ENCODE peak calls at places on chromosomes 16 and 17, in eight cellular contexts. E is GM23248, H is fibroblast of lung, X is Karpas-422, Q is astrocyte, T is HepG2, J is H9, W is neural progenitor cell. Z is an unnamed sample.

GRCh38 chr17:50944054-50944901 is 78.1 kb upstream of the TOB1 start:
- DNase-seq in Q (no peak), W (peak), J (peak), E (peak), H (peak), X (no peak), T (peak), Z (peak)

GRCh38 chr17:38616361-38616760 is 10.6 kb upstream of the SRCIN1 start:
- DNase-seq in W (peak), H (no peak), X (no peak), Q (no peak), J (no peak), T (no peak), E (no peak), Z (no peak)

GRCh38 chr17:45320349-45320930 is 3.6 kb upstream of the MAP3K14 start:
- DNase-seq in E (peak), T (no peak), W (no peak), X (no peak), J (no peak), H (peak), Q (peak), Z (no peak)

GRCh38 chr17:57090560-57091185 is 5.6 kb downstream of the AKAP1 start:
- DNase-seq in Q (no peak), X (no peak), E (peak), H (no peak), T (no peak), J (no peak), W (no peak), Z (no peak)

GRCh38 chr17:80980397-80981061 is 11.1 kb upstream of the CHMP6 start:
- DNase-seq in J (no peak), E (peak), T (no peak), X (no peak), W (no peak), Q (peak), H (peak), Z (no peak)

GRCh38 chr17:60926466-60927183 is 249.0 kb downstream of the BCAS3 start:
- DNase-seq in Q (no peak), J (no peak), W (no peak), X (no peak), E (no peak), T (no peak), H (peak), Z (no peak)

GRCh38 chr17:75064867-75065561 is 18.0 kb downstream of the KCTD2 start:
- DNase-seq in X (no peak), J (peak), W (peak), Q (no peak), E (no peak), T (no peak), H (no peak), Z (no peak)

GRCh38 chr17:74868251-74868907 is 4.4 kb downstream of the FDXR start:
- DNase-seq in W (no peak), X (no peak), T (no peak), J (no peak), Q (no peak), H (no peak), E (no peak), Z (no peak)

GRCh38 chr16:57187508-57187854 is 1.4 kb downstream of the RSPRY1 start:
- DNase-seq in H (no peak), Q (no peak), W (no peak), T (peak), J (no peak), X (peak), E (no peak), Z (no peak)

GRCh38 chr16:70018254-70018653 is 67.1 kb downstream of the CLEC18A start:
- DNase-seq in H (no peak), Q (peak), T (peak), E (peak), X (peak), J (peak), W (peak), Z (no peak)

GRCh38 chr16:5852151-5852550 is 754.6 kb upstream of the EEF2KMT start:
- DNase-seq in W (no peak), Q (no peak), X (no peak), H (no peak), T (no peak), J (no peak), E (no peak), Z (no peak)

GRCh38 chr17:72030067-72030899 is 90.5 kb upstream of the SOX9 start:
- DNase-seq in E (peak), J (peak), H (peak), Q (peak), W (peak), T (peak), X (peak), Z (peak)

GRCh38 chr17:7177954-7178477 is 1.2 kb downstream of the ASGR1 start:
- DNase-seq in E (peak), W (peak), Q (peak), J (peak), X (no peak), H (no peak), T (peak), Z (no peak)

GRCh38 chr17:36671144-36671543 is 69.8 kb downstream of the MRM1 start:
- DNase-seq in W (no peak), E (no peak), J (no peak), X (no peak), H (no peak), T (no peak), Q (no peak), Z (no peak)

GRCh38 chr17:67672592-67672991 is 45.1 kb upstream of the NOL11 start:
- DNase-seq in W (no peak), H (no peak), J (no peak), T (no peak), X (no peak), Q (no peak), E (no peak), Z (no peak)

GRCh38 chr17:41466988-41467387 is at the start of gene KRT32:
- DNase-seq in W (no peak), E (no peak), H (no peak), X (no peak), T (no peak), Q (no peak), J (no peak), Z (no peak)
- H3K27ac ChIP-seq in W (no peak), E (no peak), H (no peak), X (no peak), T (no peak), Q (no peak), J (no peak), Z (no peak)

DNA sequence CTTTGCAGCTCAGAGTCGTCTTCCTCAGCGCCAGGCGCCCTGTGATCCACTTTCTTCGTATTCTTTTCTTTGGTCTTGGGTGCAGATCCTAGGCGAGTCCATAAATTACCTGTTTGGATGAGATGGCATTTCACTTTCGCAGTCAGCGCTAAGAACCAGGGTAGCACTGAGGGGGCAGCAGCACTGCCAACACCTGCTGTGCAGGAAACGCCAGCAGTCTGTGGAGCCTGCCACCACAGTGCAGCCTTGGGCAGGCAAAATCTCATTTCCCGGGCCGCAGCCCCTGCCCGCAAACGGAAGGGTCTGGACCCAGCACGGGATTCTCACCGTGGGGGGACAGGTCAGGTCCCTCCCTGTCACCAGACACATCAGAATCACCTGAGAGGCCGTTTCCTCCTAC is 12.2 kb upstream of the ITGAE start:
- DNase-seq in J (no peak), Q (no peak), W (no peak), T (no peak), E (no peak), X (no peak), H (no peak), Z (no peak)
- H3K9ac ChIP-seq in J (no peak), Q (no peak), W (no peak), T (no peak), E (no peak), X (no peak), H (no peak), Z (no peak)

GRCh38 chr17:54968259-54968953 is at the start of the genes COX11 and STXBP4:
- DNase-seq in J (peak), H (peak), T (peak), X (peak), W (peak), E (peak), Q (peak), Z (peak)

GRCh38 chr17:54969658-54970572 is 1.4 kb downstream of the STXBP4 start:
- DNase-seq in E (no peak), H (no peak), Q (no peak), W (no peak), T (peak), J (no peak), X (no peak), Z (no peak)

GRCh38 chr17:54968954-54969400 is 412 bp downstream of the STXBP4 start:
- DNase-seq in T (peak), J (no peak), H (peak), E (peak), Q (no peak), W (no peak), X (no peak), Z (peak)

GRCh38 chr17:54971147-54971546 is 2.6 kb downstream of the STXBP4 start:
- DNase-seq in H (no peak), X (no peak), W (no peak), T (peak), E (no peak), Q (no peak), J (no peak), Z (no peak)

DNA sequence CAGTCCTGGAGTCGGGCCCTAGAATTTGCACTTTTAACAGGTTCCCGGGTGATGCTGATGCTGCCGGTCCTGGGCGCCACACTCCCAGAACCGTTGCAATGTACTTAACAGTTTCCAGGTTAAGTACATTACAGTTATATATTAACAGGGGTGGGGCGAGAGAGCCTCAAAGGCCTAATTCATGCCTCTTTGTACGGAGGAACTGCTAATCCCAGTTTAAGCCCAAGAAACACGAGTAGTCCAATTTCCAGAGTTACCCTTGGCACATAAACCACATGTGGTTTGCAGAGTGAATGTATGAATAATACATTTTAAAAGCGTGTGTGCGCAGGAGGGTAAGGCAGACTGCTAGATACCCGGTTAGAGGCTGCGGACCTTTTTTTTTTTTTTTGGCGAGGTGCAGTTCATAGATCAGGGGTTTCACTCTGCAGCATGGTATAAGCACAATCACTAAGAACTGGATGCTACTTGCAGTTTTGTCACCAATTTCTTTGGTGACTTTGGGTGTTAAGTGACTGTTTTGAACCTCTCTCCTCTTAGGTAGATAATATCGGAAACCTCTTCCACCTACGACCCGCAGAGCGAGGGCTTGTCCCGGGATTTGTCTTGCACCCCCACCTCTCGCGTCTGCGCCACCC is 714 bp downstream of the COX11 start:
- DNase-seq in T (peak), J (no peak), Q (peak), X (peak), W (peak), H (peak), E (peak), Z (peak)
- H3K27ac ChIP-seq in T (peak), J (no peak), Q (peak), X (no peak), W (peak), H (peak), E (peak), Z (peak)

GRCh38 chr16:26705346-26705745 is 361.4 kb upstream of the C16orf82 start:
- DNase-seq in W (no peak), T (no peak), J (no peak), Q (no peak), E (no peak), X (no peak), H (no peak), Z (no peak)

GRCh38 chr16:26697826-26698225 is 368.9 kb upstream of the C16orf82 start:
- DNase-seq in T (no peak), Q (no peak), J (peak), E (no peak), W (no peak), H (no peak), X (no peak), Z (no peak)

GRCh38 chr16:26700250-26700649 is 366.5 kb upstream of the C16orf82 start:
- DNase-seq in W (no peak), J (no peak), X (no peak), Q (no peak), H (no peak), T (no peak), E (no peak), Z (no peak)

GRCh38 chr16:26701243-26701886 is 365.4 kb upstream of the C16orf82 start:
- DNase-seq in J (no peak), Q (no peak), T (no peak), H (no peak), W (no peak), X (peak), E (no peak), Z (no peak)
- H3K9ac ChIP-seq in J (no peak), Q (no peak), T (no peak), H (no peak), W (no peak), X (no peak), E (no peak), Z (no peak)

GRCh38 chr17:17708816-17709215 is 27.6 kb downstream of the RAI1 start:
- DNase-seq in Q (no peak), W (no peak), X (no peak), T (no peak), H (no peak), E (no peak), J (no peak), Z (no peak)

GRCh38 chr17:17710728-17711541 is 29.7 kb downstream of the RAI1 start:
- DNase-seq in T (peak), X (no peak), E (peak), Q (peak), H (peak), J (peak), W (peak), Z (peak)

GRCh38 chr17:17710355-17710727 is 29.1 kb downstream of the RAI1 start:
- DNase-seq in Q (no peak), W (no peak), X (no peak), J (no peak), T (no peak), H (no peak), E (no peak), Z (no peak)

GRCh38 chr17:17708301-17708700 is 27.0 kb downstream of the RAI1 start:
- DNase-seq in H (no peak), Q (no peak), J (no peak), E (no peak), W (no peak), T (no peak), X (no peak), Z (no peak)

GRCh38 chr17:17709815-17710321 is 28.6 kb downstream of the RAI1 start:
- DNase-seq in E (no peak), Q (no peak), W (no peak), J (no peak), H (no peak), X (no peak), T (no peak), Z (no peak)
- H3K27ac ChIP-seq in E (no peak), Q (peak), W (no peak), J (no peak), H (peak), X (no peak), T (peak), Z (no peak)

GRCh38 chr16:23145608-23146007 is 3.6 kb downstream of the USP31 start:
- DNase-seq in X (no peak), T (no peak), H (peak), W (no peak), J (no peak), Q (peak), E (peak), Z (no peak)
- H3K9ac ChIP-seq in X (no peak), T (no peak), H (no peak), W (no peak), J (no peak), Q (no peak), E (no peak), Z (no peak)